ENCODE peak calls at places on chromosomes 2 and 18, in six cellular contexts. H is MM.1S, S is SK-N-SH, L is HCT116, P is PC-3, J is Karpas-422. T is an unnamed sample. For H3K9me2, the result is how much of the 10 kb centered on the place peaks cover.

GRCh38 chr2:9573013-9573708 is 17.5 kb upstream of the ADAM17 start:
- DNase-seq in P (no peak), L (no peak), S (no peak), J (no peak), H (no peak), T (peak)

GRCh38 chr18:35178260-35178659 is 62.6 kb upstream of the ZNF397 start:
- DNase-seq in L (no peak), H (no peak), J (peak), S (no peak), P (peak), T (peak)

GRCh38 chr2:119782308-119783027 is 22.7 kb downstream of the PTPN4 start:
- DNase-seq in H (no peak), S (no peak), J (no peak), L (no peak), P (peak), T (no peak)

GRCh38 chr2:151481744-151482143 is 72.0 kb downstream of the RIF1 start:
- DNase-seq in J (no peak), H (no peak), L (no peak), P (no peak), S (no peak), T (no peak)

GRCh38 chr18:79242246-79242645 is 153.5 kb upstream of the NFATC1 start:
- DNase-seq in L (no peak), P (no peak), J (peak), H (no peak), S (no peak), T (no peak)

GRCh38 chr2:165793161-165793778 is 777 bp downstream of the GALNT3 start:
- DNase-seq in P (peak), S (no peak), H (no peak), J (no peak), L (peak), T (peak)

GRCh38 chr2:182038579-182038978 is 52.9 kb downstream of the PPP1R1C start:
- DNase-seq in S (no peak), H (no peak), L (peak), P (peak), J (no peak), T (peak)

GRCh38 chr2:69762513-69763494 is 20.9 kb downstream of the ANXA4 start:
- DNase-seq in L (no peak), S (no peak), P (peak), J (no peak), H (no peak), T (peak)

GRCh38 chr18:10936211-10937053 is 212.9 kb downstream of the PIEZO2 start:
- DNase-seq in P (no peak), J (no peak), H (no peak), L (no peak), S (no peak), T (peak)

GRCh38 chr2:12948963-12949353 is 232.2 kb downstream of the TRIB2 start:
- DNase-seq in J (no peak), H (no peak), S (no peak), P (no peak), L (no peak), T (no peak)

GRCh38 chr2:188478724-188479123 is 187.1 kb downstream of the GULP1 start:
- DNase-seq in S (no peak), J (no peak), P (no peak), L (no peak), H (no peak), T (no peak)

GRCh38 chr2:141497262-141497661 is 633.6 kb downstream of the LRP1B start:
- DNase-seq in L (no peak), P (no peak), J (no peak), S (no peak), H (no peak), T (no peak)

GRCh38 chr2:227849906-227850305 is 21.5 kb upstream of the DAW1 start:
- DNase-seq in H (no peak), P (peak), J (no peak), S (no peak), L (no peak), T (peak)

GRCh38 chr2:100250645-100251044 is 71.7 kb downstream of the LONRF2 start:
- DNase-seq in H (no peak), J (no peak), L (no peak), P (no peak), S (no peak), T (no peak)

GRCh38 chr2:152047826-152048476 is 50.9 kb downstream of the CACNB4 start:
- DNase-seq in L (no peak), J (peak), P (peak), S (peak), H (no peak), T (peak)

GRCh38 chr18:59540356-59540755 is 156.9 kb downstream of the CCBE1 start:
- DNase-seq in L (no peak), P (no peak), H (no peak), S (no peak), J (no peak), T (no peak)

GRCh38 chr18:74509856-74510769 is 13.9 kb downstream of the CNDP2 start:
- DNase-seq in P (no peak), L (no peak), J (no peak), S (no peak), H (no peak), T (no peak)

GRCh38 chr2:215374642-215375466 is 61.0 kb downstream of the FN1 start:
- DNase-seq in S (no peak), J (no peak), H (no peak), L (no peak), P (no peak), T (no peak)
- H3K9me2 ChIP-seq in S (under half), J (under half), H (under half), L (under half), P (under half), T (under half)

DNA sequence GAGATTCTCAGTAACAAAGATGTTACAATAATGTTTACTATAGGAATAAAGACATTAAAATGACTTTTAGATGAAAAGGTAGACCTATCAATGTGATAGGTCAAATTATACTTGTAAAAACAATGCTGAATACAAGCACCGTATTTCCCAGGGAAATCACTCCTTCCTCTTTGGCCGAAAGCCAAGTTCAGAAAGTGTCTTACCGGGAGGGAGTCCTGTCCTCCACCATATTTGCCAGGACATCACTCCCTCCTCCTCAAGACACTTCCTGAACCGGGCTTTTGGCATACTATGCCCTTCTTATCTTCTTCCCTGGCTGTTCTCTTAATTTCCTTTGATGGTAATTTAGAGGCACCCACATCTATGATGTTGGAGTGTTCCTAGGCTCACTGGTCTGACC is 1048.0 kb downstream of the SOCS6 start:
- DNase-seq in H (no peak), J (no peak), S (no peak), P (no peak), L (no peak), T (no peak)
- H2AFZ ChIP-seq in H (no peak), J (no peak), S (no peak), P (no peak), L (no peak), T (no peak)

GRCh38 chr2:20449501-20450200 is 2.8 kb downstream of the RHOB start:
- DNase-seq in P (no peak), L (no peak), H (no peak), J (no peak), S (no peak), T (peak)
- H3K9ac ChIP-seq in P (no peak), L (no peak), H (no peak), J (no peak), S (peak), T (peak)

DNA sequence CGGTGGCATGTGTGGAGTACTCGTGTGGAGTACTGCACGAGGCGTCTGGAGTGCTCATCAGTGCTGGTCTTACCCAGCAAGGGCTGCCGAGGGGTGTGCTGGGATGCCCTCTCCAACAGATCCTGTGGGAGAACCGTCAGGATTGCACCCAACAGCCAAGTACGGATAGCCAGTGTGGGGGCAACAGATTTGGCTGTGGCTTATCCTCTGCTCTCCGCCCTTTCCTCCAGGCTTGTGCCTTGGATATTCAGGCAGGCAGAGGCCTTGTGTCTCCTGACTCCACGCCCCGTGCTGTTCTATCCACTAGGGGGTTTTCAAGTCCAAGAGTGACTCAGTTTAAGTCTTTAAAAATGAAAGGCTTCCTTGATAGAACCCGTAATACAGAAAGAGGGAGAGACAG is 321.0 kb upstream of the HS6ST1 start:
- DNase-seq in J (peak), S (no peak), P (no peak), H (no peak), L (no peak), T (peak)
- H3K9me2 ChIP-seq in J (under half), S (under half), P (under half), H (under half), L (under half), T (under half)

GRCh38 chr2:146226077-146226476 is 1618.8 kb upstream of the ACVR2A start:
- DNase-seq in P (no peak), J (no peak), S (no peak), H (no peak), L (no peak), T (no peak)

GRCh38 chr2:146229513-146230155 is 1615.2 kb upstream of the ACVR2A start:
- DNase-seq in L (no peak), S (no peak), H (no peak), J (no peak), P (no peak), T (no peak)

GRCh38 chr2:146227395-146228393 is 1617.1 kb upstream of the ACVR2A start:
- DNase-seq in P (no peak), H (no peak), S (no peak), L (no peak), J (no peak), T (no peak)

DNA sequence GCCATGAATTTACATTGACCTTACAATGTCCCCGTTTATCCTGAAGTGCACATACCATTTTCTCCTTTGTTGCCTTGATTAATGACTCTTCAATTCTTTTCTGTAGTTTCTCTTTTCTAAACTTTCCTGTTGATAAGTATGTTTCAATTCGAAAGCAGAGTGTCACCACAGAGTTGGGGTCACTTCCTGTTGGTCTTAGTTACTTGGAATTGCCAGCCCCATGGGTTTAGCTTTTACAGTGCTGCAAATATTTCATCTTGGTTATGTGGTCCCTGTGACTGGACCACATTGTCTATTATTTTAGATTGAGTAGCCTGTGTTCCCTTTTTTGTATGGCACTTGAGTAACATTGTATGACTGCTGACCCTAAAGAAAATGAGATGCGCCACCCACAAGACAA is 1616.2 kb upstream of the ACVR2A start:
- DNase-seq in P (no peak), H (no peak), S (no peak), J (no peak), L (no peak), T (no peak)
- H2AFZ ChIP-seq in P (no peak), H (no peak), S (no peak), J (no peak), L (no peak), T (no peak)

DNA sequence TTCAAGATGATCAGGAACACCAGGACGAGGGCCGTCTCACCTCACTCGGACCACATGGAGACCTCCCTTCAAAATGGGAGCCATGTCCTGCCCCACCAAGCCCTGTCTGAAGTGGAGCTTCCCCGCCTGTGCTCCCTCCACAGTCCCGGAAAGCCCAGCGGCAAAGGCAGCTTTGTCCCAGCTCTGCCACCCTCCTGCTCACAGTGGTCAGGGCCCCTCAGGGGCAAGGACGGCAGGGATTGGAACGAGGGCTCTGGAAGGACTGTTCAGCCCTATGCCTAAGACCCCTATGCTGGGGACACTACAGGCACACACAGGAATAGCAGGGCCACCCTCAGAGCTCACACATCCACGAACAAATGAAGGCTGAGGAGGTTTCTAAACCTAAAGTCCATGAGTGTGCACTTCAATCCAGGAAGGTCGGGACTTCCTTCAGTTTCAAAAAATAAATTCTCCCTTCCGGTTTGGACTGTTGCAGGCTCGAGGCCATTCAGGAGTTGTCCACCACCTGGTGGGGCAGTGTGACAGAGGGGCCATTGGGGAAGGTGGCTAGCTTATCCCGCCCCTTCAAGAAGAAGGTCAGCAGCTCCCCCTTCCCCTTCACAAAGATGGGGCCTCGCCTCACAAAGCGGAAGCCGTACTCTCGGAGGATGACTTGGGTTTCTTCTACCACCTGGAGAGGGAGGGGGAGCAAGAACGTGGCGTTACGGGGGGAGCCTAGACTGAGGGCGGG is 26.4 kb downstream of the CENPO start:
- DNase-seq in S (peak), P (no peak), H (no peak), L (no peak), J (no peak), T (no peak)
- H3K9ac ChIP-seq in S (no peak), P (no peak), H (no peak), L (no peak), J (no peak), T (no peak)

GRCh38 chr2:176843208-176843607 is 369.4 kb upstream of the HNRNPA3 start:
- DNase-seq in S (no peak), H (no peak), L (no peak), P (no peak), J (no peak), T (no peak)
- H3K9me2 ChIP-seq in S (under half), H (under half), L (under half), P (under half), J (under half), T (under half)

DNA sequence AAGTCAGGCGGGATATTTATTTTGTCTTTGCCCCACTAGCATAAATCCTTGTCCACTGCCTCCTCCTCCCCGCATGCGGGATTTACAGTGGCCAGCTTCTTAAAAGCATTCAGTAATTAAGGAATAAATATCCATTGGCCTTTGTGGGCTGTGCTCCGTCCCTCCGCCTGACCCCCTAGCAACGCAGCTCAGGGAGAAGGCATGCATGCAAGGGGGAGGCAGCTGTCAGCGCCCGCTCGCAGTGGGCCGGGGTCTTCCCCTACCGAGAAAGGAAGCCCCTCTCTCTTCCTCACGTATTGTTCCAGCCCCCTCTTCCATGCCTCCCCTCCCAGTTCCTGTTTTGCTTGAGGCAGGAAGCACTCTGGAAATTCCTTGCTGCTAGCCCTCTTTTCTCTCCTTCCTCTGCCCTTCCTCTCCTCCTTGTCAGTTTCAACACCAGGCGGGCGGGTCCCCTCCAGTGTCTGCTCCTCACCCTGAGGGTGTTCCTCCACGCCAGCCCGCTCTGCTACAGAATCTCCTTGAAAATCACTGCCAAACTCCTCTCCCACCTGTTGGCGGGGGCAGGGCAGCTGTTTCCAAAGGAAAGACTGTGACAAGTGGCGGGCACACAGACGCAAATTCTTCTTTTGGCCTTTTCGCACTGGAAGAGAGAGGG is 60.1 kb downstream of the GBX2 start:
- DNase-seq in S (no peak), P (no peak), L (no peak), H (no peak), J (no peak), T (no peak)
- H2AFZ ChIP-seq in S (no peak), P (no peak), L (no peak), H (no peak), J (no peak), T (no peak)

DNA sequence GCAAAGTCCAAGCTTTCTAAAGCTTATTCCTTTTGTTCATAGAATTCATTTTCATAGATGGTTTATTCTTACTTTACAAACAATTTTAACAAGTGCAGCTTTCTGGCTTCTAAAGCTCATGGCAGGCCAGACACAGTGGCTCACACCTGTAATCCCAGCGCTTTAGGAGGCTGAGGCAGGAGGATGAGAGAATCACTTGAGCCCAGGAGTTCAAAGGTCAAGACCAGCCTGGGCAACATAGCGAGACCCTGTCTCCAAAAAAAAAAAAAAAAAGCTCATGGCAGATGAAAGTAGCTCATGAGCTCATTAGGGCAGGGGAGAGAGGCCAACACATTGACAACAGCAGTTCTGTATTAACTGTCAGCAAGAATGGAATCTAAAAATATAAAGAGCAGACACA is 28.1 kb upstream of the NPC1 start:
- DNase-seq in P (no peak), L (no peak), J (no peak), S (no peak), H (no peak), T (no peak)
- H3K9ac ChIP-seq in P (no peak), L (no peak), J (no peak), S (no peak), H (no peak), T (no peak)